ENCODE peak calls at places on chromosomes 16 and 17, in eight cellular contexts. Q is psoas muscle, C is ovary, D is left lung, J is epithelial cell of prostate, Z is SJSA1, T is iPS DF 6.9, N is OCI-LY7. S is an unnamed sample.

GRCh38 chr16:22092143-22092933 is at the start of gene VWA3A:
- DNase-seq in Q (no peak), C (no peak), D (no peak), J (no peak), Z (no peak), T (peak), N (no peak), S (no peak)

GRCh38 chr16:51343411-51343810 is 192.3 kb upstream of the SALL1 start:
- DNase-seq in Q (no peak), C (no peak), D (no peak), J (no peak), Z (peak), T (no peak), N (no peak), S (no peak)

GRCh38 chr17:59842901-59843652 is 49.7 kb downstream of the TUBD1 start:
- DNase-seq in Q (no peak), C (peak), D (no peak), J (peak), Z (peak), T (no peak), N (no peak), S (no peak)

GRCh38 chr16:79597775-79598174 is 2.8 kb downstream of the MAF start:
- DNase-seq in Q (no peak), C (no peak), D (no peak), J (no peak), Z (no peak), T (no peak), N (no peak), S (no peak)

GRCh38 chr16:1288813-1289479 is 20.5 kb upstream of the UBE2I start:
- DNase-seq in Q (no peak), C (no peak), D (no peak), J (no peak), Z (no peak), T (no peak), N (peak), S (no peak)

GRCh38 chr17:8941520-8941919 is 24.0 kb downstream of the PIK3R5 start:
- DNase-seq in Q (no peak), C (no peak), D (peak), J (no peak), Z (no peak), T (no peak), N (no peak), S (no peak)

GRCh38 chr16:80554037-80554436 is 13.2 kb downstream of the DYNLRB2 start:
- DNase-seq in Q (no peak), C (no peak), D (no peak), J (no peak), Z (no peak), T (no peak), N (no peak), S (no peak)

GRCh38 chr17:8865385-8865784 is 2.1 kb downstream of the PIK3R6 start:
- DNase-seq in Q (no peak), C (no peak), D (no peak), J (no peak), Z (no peak), T (no peak), N (no peak), S (no peak)

GRCh38 chr17:58270476-58271290 is 10.1 kb downstream of the MPO start:
- DNase-seq in Q (no peak), C (no peak), D (no peak), J (no peak), Z (no peak), T (no peak), N (peak), S (no peak)

GRCh38 chr17:75876190-75876937 is 2.0 kb downstream of the TRIM47 start:
- DNase-seq in Q (peak), C (peak), D (no peak), J (no peak), Z (no peak), T (no peak), N (peak), S (peak)

GRCh38 chr16:57661510-57661909 is 6.6 kb upstream of the ADGRG3 start:
- DNase-seq in Q (no peak), C (no peak), D (no peak), J (no peak), Z (no peak), T (no peak), N (no peak), S (no peak)

GRCh38 chr16:2008009-2008526 is 1.6 kb downstream of the ZNF598 start:
- DNase-seq in Q (no peak), C (peak), D (peak), J (peak), Z (no peak), T (no peak), N (peak), S (no peak)

GRCh38 chr16:70702624-70703023 is 16.8 kb upstream of the MTSS2 start:
- DNase-seq in Q (no peak), C (no peak), D (no peak), J (no peak), Z (no peak), T (no peak), N (no peak), S (no peak)
- H3K27ac ChIP-seq in Q (peak), C (peak), D (peak), J (peak), Z (peak), T (no peak), N (no peak), S (peak)

DNA sequence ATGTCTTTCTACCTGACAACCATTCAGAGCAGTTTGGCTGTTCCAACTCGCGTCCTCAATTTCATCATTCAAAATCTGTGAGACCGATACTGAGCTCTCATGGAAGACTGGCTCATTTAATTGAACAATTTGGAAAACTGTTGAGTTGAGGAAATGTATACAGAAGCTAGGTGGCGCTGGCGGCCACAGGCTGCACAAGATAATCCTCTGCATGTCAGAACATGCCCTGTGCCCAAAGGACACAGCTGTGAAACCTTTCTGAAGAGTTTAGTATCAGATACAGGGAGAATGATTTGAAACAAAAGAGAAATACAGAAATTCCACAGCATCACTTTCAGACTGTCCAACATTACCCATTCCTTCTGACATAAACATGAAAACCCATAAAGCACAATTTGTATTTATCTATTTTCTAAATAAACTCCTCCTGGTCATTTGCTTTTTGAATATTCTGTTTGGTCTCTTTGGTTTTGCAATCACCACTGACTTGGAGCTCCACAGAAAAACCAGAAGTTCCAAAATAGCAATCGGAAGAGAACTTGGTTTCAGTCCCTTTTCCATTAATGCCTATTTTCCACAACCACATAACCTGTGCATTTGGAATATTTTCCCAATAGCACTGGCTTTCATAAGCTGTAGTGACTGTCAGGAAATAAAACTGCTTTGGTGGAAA is 192.8 kb downstream of the MAP2K6 start:
- DNase-seq in Q (peak), C (peak), D (peak), J (peak), Z (peak), T (peak), N (peak), S (peak)
- H3K27ac ChIP-seq in Q (peak), C (peak), D (no peak), J (peak), Z (peak), T (no peak), N (peak), S (peak)

GRCh38 chr17:1010086-1010450 is 13.1 kb downstream of the TIMM22 start:
- DNase-seq in Q (no peak), C (no peak), D (peak), J (no peak), Z (no peak), T (no peak), N (no peak), S (no peak)

GRCh38 chr17:1010586-1010985 is 13.7 kb downstream of the TIMM22 start:
- DNase-seq in Q (no peak), C (no peak), D (peak), J (no peak), Z (no peak), T (no peak), N (no peak), S (no peak)

GRCh38 chr17:1009411-1010085 is 12.6 kb downstream of the TIMM22 start:
- DNase-seq in Q (no peak), C (no peak), D (no peak), J (no peak), Z (no peak), T (no peak), N (no peak), S (no peak)

GRCh38 chr17:1011760-1012735 is 15.1 kb downstream of the TIMM22 start:
- DNase-seq in Q (no peak), C (no peak), D (peak), J (no peak), Z (no peak), T (no peak), N (no peak), S (no peak)

GRCh38 chr17:1011138-1011537 is 14.2 kb downstream of the TIMM22 start:
- DNase-seq in Q (no peak), C (no peak), D (peak), J (no peak), Z (no peak), T (no peak), N (no peak), S (no peak)
- H3K27ac ChIP-seq in Q (no peak), C (no peak), D (no peak), J (no peak), Z (no peak), T (no peak), N (no peak), S (no peak)

GRCh38 chr17:79952265-79952877 is 83.3 kb downstream of the TBC1D16 start:
- DNase-seq in Q (no peak), C (peak), D (peak), J (no peak), Z (no peak), T (no peak), N (no peak), S (no peak)
- H3K27ac ChIP-seq in Q (no peak), C (peak), D (peak), J (no peak), Z (peak), T (no peak), N (no peak), S (peak)

GRCh38 chr17:1029196-1029911 is 32.4 kb downstream of the TIMM22 start:
- DNase-seq in Q (peak), C (no peak), D (peak), J (no peak), Z (no peak), T (no peak), N (no peak), S (no peak)
- H3K27ac ChIP-seq in Q (peak), C (peak), D (peak), J (no peak), Z (no peak), T (no peak), N (no peak), S (no peak)

GRCh38 chr17:44795421-44795820 is 34.7 kb downstream of the GJC1 start:
- DNase-seq in Q (no peak), C (no peak), D (no peak), J (no peak), Z (no peak), T (no peak), N (no peak), S (no peak)
- H3K27ac ChIP-seq in Q (peak), C (no peak), D (peak), J (peak), Z (peak), T (no peak), N (no peak), S (no peak)

GRCh38 chr17:77407321-77408277 is 266.8 kb downstream of the SEC14L1 start:
- DNase-seq in Q (no peak), C (no peak), D (no peak), J (no peak), Z (no peak), T (no peak), N (peak), S (no peak)

GRCh38 chr17:77403854-77404253 is 263.1 kb downstream of the SEC14L1 start:
- DNase-seq in Q (no peak), C (no peak), D (no peak), J (no peak), Z (no peak), T (no peak), N (peak), S (no peak)

GRCh38 chr17:77404812-77405581 is 264.2 kb downstream of the SEC14L1 start:
- DNase-seq in Q (no peak), C (no peak), D (no peak), J (no peak), Z (peak), T (no peak), N (peak), S (no peak)

GRCh38 chr17:77408284-77408683 is 267.5 kb downstream of the SEC14L1 start:
- DNase-seq in Q (no peak), C (no peak), D (no peak), J (no peak), Z (no peak), T (no peak), N (no peak), S (no peak)

GRCh38 chr17:77405867-77406513 is 265.2 kb downstream of the SEC14L1 start:
- DNase-seq in Q (no peak), C (no peak), D (no peak), J (no peak), Z (no peak), T (no peak), N (peak), S (no peak)
- H3K27ac ChIP-seq in Q (peak), C (no peak), D (no peak), J (peak), Z (peak), T (no peak), N (peak), S (no peak)

GRCh38 chr16:85782476-85782875 is 16.9 kb downstream of the EMC8 start:
- DNase-seq in Q (no peak), C (no peak), D (no peak), J (no peak), Z (no peak), T (no peak), N (no peak), S (no peak)
- H3K27ac ChIP-seq in Q (peak), C (no peak), D (no peak), J (no peak), Z (no peak), T (no peak), N (no peak), S (no peak)

GRCh38 chr16:66882702-66883101 is 2.4 kb downstream of the PDP2 start:
- DNase-seq in Q (no peak), C (no peak), D (no peak), J (no peak), Z (no peak), T (no peak), N (no peak), S (no peak)
- H3K27ac ChIP-seq in Q (no peak), C (no peak), D (no peak), J (no peak), Z (no peak), T (no peak), N (no peak), S (no peak)